ENCODE peak calls at places on chromosomes 5 and 9, in six cellular contexts. A is K562, X is IMR-90, K is HepG2, T is HEK293T, V is GM12878. B is an unnamed sample.

GRCh38 chr9:120740135-120740534 is 25.9 kb upstream of the MEGF9 start:
- DNase-seq in T (no peak), V (no peak), X (no peak), A (no peak), K (no peak), B (peak; percentile 27)

GRCh38 chr5:16787278-16787677 is 148.8 kb downstream of the MYO10 start:
- DNase-seq in A (no peak), T (no peak), V (no peak), K (no peak), X (no peak), B (no peak)

GRCh38 chr9:136476369-136477150 is 6.3 kb downstream of the SEC16A start:
- DNase-seq in K (no peak), X (no peak), T (no peak), V (no peak), A (no peak), B (no peak)

GRCh38 chr9:8916771-8917170 is 1117.2 kb upstream of the DMAC1 start:
- DNase-seq in A (no peak), T (no peak), V (no peak), K (no peak), X (no peak), B (no peak)

GRCh38 chr9:98375138-98375726 is 119.8 kb upstream of the TBC1D2 start:
- DNase-seq in K (no peak), T (no peak), V (no peak), X (peak; percentile 93), A (peak; percentile 47), B (peak; percentile 53)

GRCh38 chr5:110335361-110336046 is 391.0 kb downstream of the TMEM232 start:
- DNase-seq in A (no peak), T (no peak), X (peak; percentile 6), V (no peak), K (no peak), B (no peak)

GRCh38 chr9:91421022-91421765 is 2.4 kb downstream of the NFIL3 start:
- DNase-seq in K (peak; percentile 36), V (no peak), A (no peak), X (peak; percentile 62), T (peak; percentile 52), B (no peak)

GRCh38 chr5:141814064-141814982 is 63.9 kb downstream of the PCDH1 start:
- DNase-seq in X (no peak), V (no peak), K (peak; percentile 34), T (peak; percentile 72), A (peak; percentile 84), B (peak; percentile 55)

GRCh38 chr9:76592105-76593010 is 133.4 kb downstream of the GCNT1 start:
- DNase-seq in V (no peak), A (no peak), X (no peak), T (no peak), K (no peak), B (no peak)

GRCh38 chr5:144026286-144026685 is 144.2 kb downstream of the YIPF5 start:
- DNase-seq in A (no peak), X (no peak), K (no peak), V (no peak), T (no peak), B (no peak)

GRCh38 chr5:144028644-144029043 is 141.8 kb downstream of the YIPF5 start:
- DNase-seq in X (peak; percentile 84), K (no peak), V (no peak), A (no peak), T (no peak), B (no peak)

GRCh38 chr5:144030904-144031303 is 139.6 kb downstream of the YIPF5 start:
- DNase-seq in K (no peak), X (no peak), T (no peak), V (no peak), A (no peak), B (no peak)

GRCh38 chr5:144024601-144025000 is 145.9 kb downstream of the YIPF5 start:
- DNase-seq in V (no peak), X (peak; percentile 60), A (no peak), T (no peak), K (no peak), B (no peak)

GRCh38 chr5:144028058-144028457 is 142.4 kb downstream of the YIPF5 start:
- DNase-seq in V (no peak), A (no peak), T (no peak), K (no peak), X (peak; percentile 51), B (no peak)
- TF ChIP-seq BHLHE40 in V (no peak), A (no peak), T (no peak), K (no peak), X (no peak), B (no peak)

GRCh38 chr5:177431317-177432142 is 5.1 kb downstream of the GRK6 start:
- DNase-seq in K (no peak), X (no peak), A (no peak), V (peak; percentile 77), T (no peak), B (no peak)
- TF ChIP-seq BHLHE40 in K (no peak), X (no peak), A (no peak), V (peak; percentile 99), T (no peak), B (no peak)

GRCh38 chr5:131749723-131750470 is 46.9 kb downstream of the FNIP1 start:
- DNase-seq in T (no peak), V (no peak), A (no peak), X (no peak), K (no peak), B (no peak)
- TF ChIP-seq BHLHE40 in T (no peak), V (no peak), A (no peak), X (no peak), K (no peak), B (no peak)

GRCh38 chr5:95822408-95823240 is at the start of gene GLRX:
- DNase-seq in K (peak; percentile 65), V (no peak), A (peak; percentile 27), T (peak; percentile 65), X (peak; percentile 89), B (peak; percentile 81)

GRCh38 chr5:95822038-95822407 is 503 bp downstream of the GLRX start:
- DNase-seq in X (peak; percentile 25), T (peak; percentile 50), A (peak; percentile 60), V (no peak), K (no peak), B (peak; percentile 57)

GRCh38 chr5:95823241-95823737 is 763 bp upstream of the GLRX start:
- DNase-seq in V (no peak), K (no peak), X (no peak), T (peak; percentile 18), A (no peak), B (no peak)

GRCh38 chr5:95824747-95825146 is 2.2 kb upstream of the GLRX start:
- DNase-seq in X (no peak), K (no peak), V (no peak), A (no peak), T (no peak), B (no peak)

DNA sequence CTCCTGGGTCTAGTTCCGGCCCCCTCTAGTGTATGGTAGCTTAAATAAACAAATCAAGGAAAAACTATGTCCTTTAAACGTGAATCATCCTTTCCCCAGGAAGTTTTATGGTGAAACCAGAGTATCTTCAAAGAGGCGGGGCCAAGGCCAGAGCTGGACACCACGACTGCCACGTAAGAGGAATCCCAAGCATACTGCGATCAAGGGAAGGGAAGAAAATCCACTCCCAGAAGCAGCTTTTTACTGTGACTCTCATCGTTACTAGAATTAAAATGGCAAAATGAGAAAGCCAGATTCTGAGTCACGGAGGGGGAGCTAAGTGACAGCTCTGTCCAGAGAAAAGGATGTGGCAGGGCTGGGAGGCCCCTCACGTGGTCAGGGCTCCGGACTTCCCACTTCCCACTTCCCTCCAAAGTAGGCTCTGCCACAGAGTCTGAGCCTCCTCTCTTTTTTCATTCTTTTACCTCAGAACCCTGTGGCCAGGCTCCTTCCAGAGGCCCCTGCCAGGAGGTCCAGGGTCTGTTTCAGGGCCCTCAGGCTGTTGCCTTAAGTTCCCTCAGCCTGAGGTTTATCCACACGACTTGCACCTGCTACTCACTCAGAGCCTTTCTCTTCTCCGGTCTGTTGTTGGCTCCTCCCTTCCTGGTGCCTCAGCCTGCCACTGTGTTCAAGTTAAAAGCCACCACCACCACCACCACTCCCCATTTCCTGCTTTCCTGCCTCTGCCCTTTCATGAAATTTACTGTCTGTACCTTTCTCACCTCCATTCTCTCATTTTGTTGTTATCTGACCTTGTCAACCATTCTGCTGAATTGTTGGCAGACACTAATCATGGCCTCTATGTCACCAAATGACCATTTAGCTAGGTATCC is 1.4 kb upstream of the GLRX start:
- DNase-seq in T (peak; percentile 36), V (no peak), A (peak; percentile 46), K (peak; percentile 89), X (peak; percentile 97), B (peak; percentile 90)
- TF ChIP-seq BHLHE40 in T (no peak), V (peak; percentile 64), A (no peak), K (peak; percentile 30), X (peak; percentile 6), B (no peak)

DNA sequence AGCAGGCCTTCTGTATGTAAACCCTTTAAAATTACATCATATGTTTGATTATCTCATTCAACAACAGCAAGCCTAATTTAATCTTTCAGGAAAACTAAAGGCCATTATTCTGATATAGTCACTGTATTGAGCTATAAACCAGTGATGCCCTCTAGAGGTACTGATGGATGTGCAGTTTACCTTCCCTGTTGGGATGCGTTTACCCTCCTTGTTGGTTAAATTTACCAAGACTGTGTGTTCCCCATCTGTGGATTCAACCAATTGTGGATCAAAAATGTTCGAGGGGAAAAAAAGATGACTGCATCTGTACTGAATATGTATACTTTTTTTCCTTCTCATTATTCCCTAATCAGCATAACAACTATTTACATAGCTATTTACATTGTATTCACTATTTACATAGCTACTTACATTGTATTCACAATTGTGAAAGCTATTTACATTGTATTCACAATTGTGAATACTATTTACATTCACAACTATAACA is 3.7 kb upstream of the BAAT start:
- DNase-seq in T (no peak), A (no peak), V (no peak), K (peak; percentile 73), X (no peak), B (peak; percentile 68)
- TF ChIP-seq BHLHE40 in T (no peak), A (no peak), V (no peak), K (no peak), X (no peak), B (no peak)

B was measured in A549.